ENCODE peak calls at places on chromosomes 1 and 21, in seven cellular contexts. B, Y, S, N, I, C and V are unnamed samples. For H3K9me3, the result is how much of the 10 kb centered on the place peaks cover.

GRCh38 chr1:235923466-235924008 is 56.8 kb upstream of the LYST start:
- DNase-seq in B (no peak), Y (no peak), S (no peak), N (no peak), I (no peak), C (no peak), V (no peak)

GRCh38 chr1:3710251-3710650 is 42.0 kb upstream of the CCDC27 start:
- DNase-seq in B (no peak), Y (no peak), S (no peak), N (no peak), I (no peak), C (no peak), V (no peak)

GRCh38 chr1:228736844-228737415 is 1.7 kb downstream of the RHOU start:
- DNase-seq in B (peak), Y (no peak), S (no peak), N (no peak), I (no peak), C (no peak), V (no peak)

GRCh38 chr1:210792250-210792649 is 341.7 kb downstream of the KCNH1 start:
- DNase-seq in B (no peak), Y (no peak), S (no peak), N (no peak), I (no peak), C (no peak), V (no peak)

GRCh38 chr1:155485222-155485621 is 77.4 kb downstream of the ASH1L start:
- DNase-seq in B (no peak), Y (no peak), S (no peak), N (no peak), I (no peak), C (no peak), V (no peak)

GRCh38 chr1:159282118-159282517 is 20.0 kb upstream of the FCER1A start:
- DNase-seq in B (no peak), Y (no peak), S (no peak), N (no peak), I (no peak), C (no peak), V (no peak)

GRCh38 chr1:204819495-204819894 is 51.2 kb upstream of the NFASC start:
- DNase-seq in B (no peak), Y (no peak), S (no peak), N (no peak), I (no peak), C (no peak), V (no peak)

GRCh38 chr1:221741364-221741970 is 422 bp downstream of the DUSP10 start:
- DNase-seq in B (no peak), Y (peak), S (peak), N (peak), I (no peak), C (no peak), V (peak)

GRCh38 chr1:45172015-45172414 is 34.4 kb downstream of the ZSWIM5 start:
- DNase-seq in B (no peak), Y (no peak), S (no peak), N (no peak), I (no peak), C (no peak), V (no peak)

GRCh38 chr1:167832693-167833092 is 81.2 kb downstream of the ADCY10 start:
- DNase-seq in B (no peak), Y (no peak), S (no peak), N (no peak), I (no peak), C (no peak), V (no peak)

GRCh38 chr1:209653915-209654351 is 1.7 kb upstream of the LAMB3 start:
- DNase-seq in B (no peak), Y (no peak), S (no peak), N (no peak), I (no peak), C (no peak), V (no peak)

GRCh38 chr1:221419513-221420088 is 322.3 kb downstream of the DUSP10 start:
- DNase-seq in B (no peak), Y (no peak), S (no peak), N (no peak), I (no peak), C (no peak), V (no peak)

GRCh38 chr1:213415686-213416380 is 364.8 kb downstream of the RPS6KC1 start:
- DNase-seq in B (peak), Y (no peak), S (no peak), N (no peak), I (no peak), C (no peak), V (no peak)

GRCh38 chr1:227131193-227131592 is 187.1 kb downstream of the CDC42BPA start:
- DNase-seq in B (no peak), Y (no peak), S (no peak), N (no peak), I (no peak), C (no peak), V (no peak)

GRCh38 chr1:160800645-160801408 is 4.9 kb downstream of the LY9 start:
- DNase-seq in B (no peak), Y (no peak), S (no peak), N (no peak), I (no peak), C (no peak), V (no peak)

GRCh38 chr1:152252157-152252556 is 28.2 kb upstream of the HRNR start:
- DNase-seq in B (no peak), Y (no peak), S (no peak), N (no peak), I (no peak), C (no peak), V (no peak)

GRCh38 chr1:32208891-32209309 is at the start of gene DCDC2B:
- DNase-seq in B (no peak), Y (peak), S (peak), N (no peak), I (no peak), C (peak), V (no peak)

GRCh38 chr21:36848875-36849274 is 117.6 kb downstream of the HLCS start:
- DNase-seq in B (no peak), Y (no peak), S (no peak), N (no peak), I (no peak), C (no peak), V (no peak)

GRCh38 chr1:159913451-159914192 is 11.7 kb downstream of the TAGLN2 start:
- DNase-seq in B (no peak), Y (no peak), S (no peak), N (peak), I (no peak), C (no peak), V (no peak)

GRCh38 chr21:45576838-45577737 is 34.8 kb upstream of the SLC19A1 start:
- DNase-seq in B (no peak), Y (no peak), S (no peak), N (peak), I (no peak), C (peak), V (no peak)

GRCh38 chr1:44249543-44249942 is 36.3 kb downstream of the DMAP1 start:
- DNase-seq in B (no peak), Y (no peak), S (peak), N (no peak), I (no peak), C (no peak), V (no peak)

GRCh38 chr1:12191242-12192032 is 24.6 kb downstream of the TNFRSF1B start:
- DNase-seq in B (no peak), Y (no peak), S (no peak), N (no peak), I (no peak), C (no peak), V (no peak)

GRCh38 chr1:173853074-173853473 is 14.7 kb downstream of the GAS5 start:
- DNase-seq in B (no peak), Y (no peak), S (no peak), N (no peak), I (no peak), C (no peak), V (no peak)

GRCh38 chr1:230465701-230466100 is 39.6 kb upstream of the PGBD5 start:
- DNase-seq in B (no peak), Y (no peak), S (no peak), N (no peak), I (no peak), C (no peak), V (no peak)

GRCh38 chr1:243471026-243471685 is 215.3 kb downstream of the SDCCAG8 start:
- DNase-seq in B (no peak), Y (no peak), S (no peak), N (no peak), I (no peak), C (no peak), V (no peak)

GRCh38 chr1:113178522-113178921 is 105.5 kb downstream of the LRIG2 start:
- DNase-seq in B (no peak), Y (no peak), S (no peak), N (no peak), I (no peak), C (no peak), V (no peak)
- TF ChIP-seq CTCF in B (no peak), Y (no peak), S (no peak), N (no peak), I (no peak), C (no peak), V (no peak)

GRCh38 chr1:64956733-64957441 is 9.5 kb downstream of the JAK1 start:
- DNase-seq in B (no peak), Y (no peak), S (no peak), N (no peak), I (no peak), C (no peak), V (no peak)
- H3K27ac ChIP-seq in B (no peak), Y (no peak), S (no peak), N (peak), I (peak), C (no peak), V (peak)

GRCh38 chr1:49424782-49425181 is 599.0 kb downstream of the AGBL4 start:
- DNase-seq in B (no peak), Y (no peak), S (no peak), N (no peak), I (no peak), C (no peak), V (no peak)
- H3K9me3 ChIP-seq in B (under half), Y (under half), S (under half), N (under half), I (under half), C (under half), V (under half)

DNA sequence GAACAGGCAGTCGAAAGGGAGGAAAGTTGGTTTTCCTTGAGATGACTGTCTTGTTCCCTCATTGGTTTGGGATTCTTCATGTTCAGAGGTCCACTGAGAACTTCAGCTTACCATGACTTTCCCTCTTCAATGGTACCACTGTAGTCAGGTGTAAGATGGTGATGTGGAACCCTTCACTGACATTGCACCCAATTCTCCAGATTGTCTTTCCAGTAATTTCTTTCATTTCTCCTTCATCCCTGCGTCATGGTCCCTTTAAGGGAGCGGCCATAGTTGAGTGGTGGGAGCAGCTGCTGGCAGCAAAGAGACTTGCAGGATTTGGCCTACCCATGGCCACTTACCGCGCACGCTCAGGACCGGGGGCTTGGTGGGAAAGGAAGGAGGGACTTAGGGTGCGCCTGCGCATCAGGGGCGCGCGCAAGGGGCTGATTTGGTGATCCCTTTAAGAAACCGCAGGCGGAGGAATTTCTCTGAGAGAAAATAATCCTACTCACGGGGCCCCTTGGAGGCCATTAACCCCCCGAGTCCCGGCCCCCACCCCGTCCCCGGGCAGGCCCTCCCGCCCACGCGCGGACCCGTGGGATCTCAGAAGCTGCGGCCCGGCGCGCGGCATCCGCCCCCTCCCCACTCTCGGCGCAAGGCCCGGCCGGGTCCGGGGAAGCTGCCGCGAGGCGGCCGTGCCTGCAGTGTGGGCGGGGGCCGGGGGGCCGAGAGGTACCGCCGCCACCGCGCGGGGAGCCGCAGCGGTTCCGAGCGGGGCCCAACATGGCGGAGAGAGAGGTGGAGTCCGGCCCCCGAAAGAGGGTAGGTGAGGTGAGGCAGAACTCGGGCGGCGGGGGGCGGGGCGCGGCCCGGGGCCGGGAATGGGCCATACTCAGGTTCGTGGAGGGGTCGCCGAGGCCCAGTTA is at the start of gene ZMYM4:
- DNase-seq in B (peak), Y (peak), S (peak), N (peak), I (peak), C (peak), V (peak)
- TF ChIP-seq CTCF in B (no peak), Y (no peak), S (no peak), N (no peak), I (no peak), C (no peak), V (no peak)

DNA sequence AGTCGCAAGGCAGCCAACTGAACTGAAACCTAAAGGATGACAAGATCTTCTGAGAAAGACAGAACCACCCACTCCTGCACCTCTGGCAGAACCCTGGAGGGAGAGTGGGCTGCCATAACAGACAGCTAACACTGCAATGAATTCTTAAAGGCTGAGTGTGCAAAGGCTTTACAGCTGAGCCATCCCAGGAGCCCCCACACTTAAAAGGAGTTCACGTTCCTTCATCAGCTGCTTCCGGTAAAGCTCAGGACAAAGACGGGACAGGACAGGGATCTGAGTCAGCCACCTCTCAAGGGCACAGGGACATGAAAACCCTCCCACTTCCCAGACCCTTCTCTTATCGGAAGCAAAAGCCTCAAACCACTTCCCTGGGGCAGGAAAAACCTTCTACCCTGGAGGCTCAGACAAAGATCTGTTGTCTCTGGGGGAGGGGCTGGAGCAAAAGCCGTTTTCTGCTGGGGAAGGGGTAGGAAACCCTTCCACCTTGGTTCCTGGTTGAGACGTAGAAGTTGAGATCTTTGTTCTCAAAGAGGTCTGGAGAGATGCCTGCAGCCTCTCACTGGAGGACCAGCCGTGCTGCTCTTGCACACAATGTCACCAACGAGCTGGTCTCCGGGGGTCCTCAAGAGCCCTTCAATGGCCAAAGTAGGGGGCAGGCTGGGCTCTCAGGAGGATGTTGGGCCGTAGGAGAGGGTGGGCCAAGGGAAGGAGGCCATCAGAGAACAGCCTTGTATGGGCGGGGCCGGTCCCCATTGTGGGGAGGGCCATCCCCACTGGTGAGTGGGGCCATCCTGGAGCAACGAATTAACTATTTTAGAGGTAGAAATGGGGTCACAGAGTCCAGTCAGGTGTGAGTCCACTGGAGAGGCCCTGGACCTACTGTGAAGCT is 452.4 kb downstream of the PTPRU start:
- DNase-seq in B (no peak), Y (no peak), S (no peak), N (peak), I (no peak), C (no peak), V (no peak)
- H3K27ac ChIP-seq in B (no peak), Y (no peak), S (no peak), N (no peak), I (no peak), C (no peak), V (no peak)